ENCODE peak calls at places on chromosomes 11 and 22, in nine cellular contexts. B, A, Q, H, O, Y, L, U and X are unnamed samples.
A peak's percentile ranks its signal among the peaks of the same experiment; 100 is the strongest.

GRCh38 chr11:71946144-71946571 is 17.3 kb downstream of the RNF121 start:
- ATAC-seq in U (no peak), H (no peak), B (no peak), Y (peak; percentile 84), A (peak; percentile 18), O (no peak), Q (no peak), L (no peak), X (no peak)

GRCh38 chr22:30743257-30744020 is 48.8 kb downstream of the OSBP2 start:
- ATAC-seq in Y (peak; percentile 35), L (no peak), H (no peak), B (no peak), A (no peak), U (no peak), O (no peak), Q (no peak), X (no peak)

GRCh38 chr11:70326843-70327242 is 56.4 kb downstream of the PPFIA1 start:
- ATAC-seq in Q (no peak), U (no peak), A (peak; percentile 26), Y (no peak), B (no peak), H (peak; percentile 27), O (no peak), L (no peak), X (no peak)

GRCh38 chr22:21052715-21053459 is 7.1 kb downstream of the LRRC74B start:
- ATAC-seq in U (no peak), L (no peak), Q (no peak), H (no peak), B (no peak), Y (no peak), A (no peak), O (no peak), X (no peak)

GRCh38 chr11:8092587-8093424 is 11.8 kb downstream of the TUB start:
- ATAC-seq in B (peak; percentile 65), Q (peak; percentile 66), H (peak; percentile 65), Y (peak; percentile 56), L (peak; percentile 61), A (peak; percentile 90), U (peak; percentile 96), O (no peak), X (peak; percentile 57)

GRCh38 chr11:117059611-117060010 is 38.6 kb downstream of the SIK3 start:
- ATAC-seq in Q (no peak), U (no peak), Y (no peak), L (no peak), O (no peak), A (no peak), B (no peak), H (no peak), X (no peak)

GRCh38 chr11:71081704-71082230 is 170.6 kb downstream of the SHANK2 start:
- ATAC-seq in Q (no peak), A (no peak), H (no peak), L (no peak), B (no peak), O (no peak), U (no peak), Y (no peak), X (no peak)

GRCh38 chr11:1746516-1746931 is 3.9 kb downstream of the IFITM10 start:
- ATAC-seq in A (no peak), B (peak; percentile 14), Y (no peak), L (peak; percentile 17), O (no peak), U (no peak), Q (peak; percentile 16), H (no peak), X (no peak)

GRCh38 chr11:122853971-122854446 is 15.7 kb downstream of the CRTAM start:
- ATAC-seq in Q (peak; percentile 29), L (peak; percentile 23), U (peak; percentile 69), H (no peak), O (no peak), A (peak; percentile 78), B (peak; percentile 53), Y (no peak), X (no peak)

GRCh38 chr22:47918276-47918928 is 1156.0 kb downstream of the TBC1D22A start:
- ATAC-seq in A (no peak), U (no peak), O (no peak), B (no peak), Y (peak; percentile 79), L (no peak), Q (no peak), H (no peak), X (peak; percentile 75)